ENCODE peak calls at places on chromosomes 1 and 21, in ten cellular contexts. P, H, X, C, R, G, N, B, T and Z are unnamed samples.

GRCh38 chr1:185759061-185759460 is 24.9 kb downstream of the HMCN1 start:
- DNase-seq in P (no peak), H (no peak), X (no peak), C (no peak), R (no peak), G (no peak), N (no peak), B (no peak), T (peak), Z (no peak)

GRCh38 chr1:58548381-58548780 is 1.9 kb upstream of the OMA1 start:
- DNase-seq in P (no peak), H (no peak), X (no peak), C (no peak), R (no peak), G (no peak), N (peak), B (no peak), T (peak), Z (no peak)

GRCh38 chr1:220189750-220190347 is 82.4 kb downstream of the RAB3GAP2 start:
- DNase-seq in P (no peak), H (peak), X (peak), C (no peak), R (peak), G (no peak), N (peak), B (no peak), T (peak), Z (no peak)

GRCh38 chr1:43302226-43302625 is 1.4 kb downstream of the TIE1 start:
- DNase-seq in P (no peak), H (no peak), X (no peak), C (no peak), R (no peak), G (no peak), N (no peak), B (no peak), T (no peak), Z (no peak)

GRCh38 chr21:32712043-32712442 is 15.8 kb downstream of the SYNJ1 start:
- DNase-seq in P (peak), H (no peak), X (no peak), C (no peak), R (no peak), G (peak), N (no peak), B (no peak), T (no peak), Z (no peak)

GRCh38 chr1:223825767-223826461 is 19.8 kb downstream of the TP53BP2 start:
- DNase-seq in P (no peak), H (no peak), X (no peak), C (no peak), R (no peak), G (no peak), N (no peak), B (no peak), T (peak), Z (no peak)

GRCh38 chr1:3821004-3821933 is 25.0 kb upstream of the LRRC47 start:
- DNase-seq in P (no peak), H (no peak), X (no peak), C (no peak), R (no peak), G (no peak), N (no peak), B (peak), T (no peak), Z (no peak)

GRCh38 chr21:32593690-32594089 is 8.4 kb upstream of the TCP10L start:
- DNase-seq in P (no peak), H (no peak), X (no peak), C (no peak), R (no peak), G (no peak), N (no peak), B (no peak), T (no peak), Z (no peak)

GRCh38 chr1:110783292-110783918 is 89.5 kb upstream of the CD53 start:
- DNase-seq in P (peak), H (peak), X (peak), C (peak), R (peak), G (peak), N (peak), B (peak), T (peak), Z (no peak)

GRCh38 chr1:160669802-160670201 is 23.0 kb upstream of the SLAMF1 start:
- DNase-seq in P (no peak), H (no peak), X (no peak), C (no peak), R (no peak), G (no peak), N (no peak), B (no peak), T (no peak), Z (no peak)

GRCh38 chr21:28605138-28605537 is 387.5 kb downstream of the LTN1 start:
- DNase-seq in P (no peak), H (no peak), X (no peak), C (no peak), R (no peak), G (peak), N (no peak), B (no peak), T (no peak), Z (no peak)

GRCh38 chr1:56617141-56617540 is 28.0 kb upstream of the PRKAA2 start:
- DNase-seq in P (no peak), H (peak), X (no peak), C (no peak), R (no peak), G (no peak), N (no peak), B (no peak), T (peak), Z (no peak)

GRCh38 chr1:113058861-113059441 is 14.0 kb upstream of the LRIG2 start:
- DNase-seq in P (no peak), H (no peak), X (no peak), C (no peak), R (no peak), G (no peak), N (no peak), B (peak), T (no peak), Z (no peak)

GRCh38 chr21:28899744-28900143 is 92.9 kb downstream of the LTN1 start:
- DNase-seq in P (no peak), H (no peak), X (no peak), C (no peak), R (peak), G (no peak), N (peak), B (no peak), T (peak), Z (no peak)

GRCh38 chr1:23555949-23556640 is 3.2 kb downstream of the ID3 start:
- DNase-seq in P (no peak), H (no peak), X (no peak), C (peak), R (peak), G (no peak), N (peak), B (no peak), T (peak), Z (no peak)

GRCh38 chr1:204349602-204350001 is 10.1 kb downstream of the PLEKHA6 start:
- DNase-seq in P (no peak), H (no peak), X (no peak), C (no peak), R (no peak), G (no peak), N (no peak), B (no peak), T (no peak), Z (no peak)

GRCh38 chr21:31326478-31327247 is 17.4 kb downstream of the TIAM1 start:
- DNase-seq in P (peak), H (no peak), X (no peak), C (no peak), R (peak), G (peak), N (peak), B (no peak), T (no peak), Z (no peak)

GRCh38 chr1:152932170-152932811 is 14.7 kb upstream of the SPRR5 start:
- DNase-seq in P (peak), H (no peak), X (no peak), C (no peak), R (no peak), G (no peak), N (no peak), B (no peak), T (no peak), Z (no peak)

GRCh38 chr1:67211589-67212563 is 45.6 kb downstream of the IL23R start:
- DNase-seq in P (peak), H (no peak), X (no peak), C (peak), R (peak), G (no peak), N (peak), B (no peak), T (peak), Z (no peak)

GRCh38 chr1:155033524-155033923 is at the start of the genes DCST1 and DCST2:
- DNase-seq in P (no peak), H (no peak), X (no peak), C (no peak), R (no peak), G (no peak), N (no peak), B (no peak), T (no peak), Z (no peak)

GRCh38 chr1:35929730-35930592 is 944 bp upstream of the AGO3 start:
- DNase-seq in P (peak), H (peak), X (peak), C (peak), R (peak), G (peak), N (peak), B (peak), T (peak), Z (peak)

GRCh38 chr1:148317288-148317985 is 165.4 kb upstream of the NBPF11 start:
- DNase-seq in P (no peak), H (no peak), X (no peak), C (peak), R (no peak), G (no peak), N (no peak), B (no peak), T (no peak), Z (no peak)